ENCODE peak calls at places on chromosomes 5 and 9, in four cellular contexts. Y is K562, A is SK-N-SH, X is HepG2. I is an unnamed sample.
A peak's percentile ranks its signal among the peaks of the same experiment; 100 is the strongest.

GRCh38 chr5:179973391-179973790 is 65.7 kb upstream of the TBC1D9B start:
- DNase-seq in A (no peak), X (no peak), Y (no peak), I (no peak)

GRCh38 chr5:109560554-109560953 is 129.2 kb upstream of the MAN2A1 start:
- DNase-seq in X (no peak), A (no peak), Y (no peak), I (no peak)

GRCh38 chr5:1298067-1298551 is 3.2 kb upstream of the TERT start:
- DNase-seq in X (no peak), Y (no peak), A (no peak), I (no peak)

GRCh38 chr5:65742565-65743231 is 20.7 kb downstream of the NLN start:
- DNase-seq in X (peak; percentile 40), A (peak; percentile 51), Y (peak; percentile 57), I (no peak)

GRCh38 chr5:36374275-36374862 is 72.7 kb upstream of the RANBP3L start:
- DNase-seq in X (no peak), Y (no peak), A (no peak), I (no peak)

GRCh38 chr9:126637002-126637849 is 23.5 kb downstream of the LMX1B start:
- DNase-seq in X (no peak), A (no peak), Y (no peak), I (no peak)

GRCh38 chr5:93578813-93579560 is 2.0 kb downstream of the NR2F1-AS1 start:
- DNase-seq in A (peak; percentile 52), X (no peak), Y (no peak), I (no peak)

GRCh38 chr9:33498387-33498786 is 24.7 kb upstream of the NOL6 start:
- DNase-seq in X (no peak), Y (no peak), A (no peak), I (no peak)

GRCh38 chr9:129901922-129902321 is 66.7 kb downstream of the USP20 start:
- DNase-seq in X (no peak), Y (no peak), A (no peak), I (no peak)

GRCh38 chr5:170161069-170161468 is 55.4 kb downstream of the FOXI1 start:
- DNase-seq in A (no peak), X (no peak), Y (no peak), I (no peak)

GRCh38 chr9:17695482-17695881 is 116.6 kb downstream of the SH3GL2 start:
- DNase-seq in Y (no peak), A (no peak), X (no peak), I (no peak)

GRCh38 chr9:132670816-132671371 is 630 bp downstream of the GTF3C4 start:
- DNase-seq in Y (peak; percentile 45), X (no peak), A (peak; percentile 70), I (peak; percentile 41)

GRCh38 chr5:1011226-1011631 is 2.6 kb downstream of the NKD2 start:
- DNase-seq in Y (peak; percentile 66), X (peak; percentile 38), A (peak; percentile 78), I (peak; percentile 87)

GRCh38 chr5:113199122-113199905 is 222.7 kb downstream of the DCP2 start:
- DNase-seq in Y (no peak), A (no peak), X (no peak), I (no peak)

GRCh38 chr9:15299374-15299939 is 7.6 kb downstream of the TTC39B start:
- DNase-seq in X (no peak), Y (no peak), A (no peak), I (no peak)

GRCh38 chr9:114395768-114396167 is 8.0 kb upstream of the AKNA start:
- DNase-seq in X (no peak), A (no peak), Y (no peak), I (no peak)

GRCh38 chr9:114399381-114399780 is 11.6 kb upstream of the AKNA start:
- DNase-seq in X (no peak), Y (no peak), A (no peak), I (no peak)

GRCh38 chr9:114397848-114398605 is 10.2 kb upstream of the AKNA start:
- DNase-seq in X (peak; percentile 85), Y (peak; percentile 96), A (peak; percentile 99), I (peak; percentile 98)

GRCh38 chr9:114396558-114397218 is 8.9 kb upstream of the AKNA start:
- DNase-seq in X (peak; percentile 38), Y (peak; percentile 56), A (no peak), I (peak; percentile 50)

GRCh38 chr9:114397219-114397847 is 9.6 kb upstream of the AKNA start:
- DNase-seq in A (no peak), Y (no peak), X (no peak), I (peak; percentile 34)
- TF ChIP-seq FOXJ3 in A (no peak), Y (no peak), X (no peak), I (no peak)

GRCh38 chr5:132876020-132876759 is 2.7 kb downstream of the LEAP2 start:
- DNase-seq in X (no peak), Y (no peak), A (no peak), I (no peak)
- TF ChIP-seq FOXJ3 in X (no peak), Y (no peak), A (no peak), I (no peak)

DNA sequence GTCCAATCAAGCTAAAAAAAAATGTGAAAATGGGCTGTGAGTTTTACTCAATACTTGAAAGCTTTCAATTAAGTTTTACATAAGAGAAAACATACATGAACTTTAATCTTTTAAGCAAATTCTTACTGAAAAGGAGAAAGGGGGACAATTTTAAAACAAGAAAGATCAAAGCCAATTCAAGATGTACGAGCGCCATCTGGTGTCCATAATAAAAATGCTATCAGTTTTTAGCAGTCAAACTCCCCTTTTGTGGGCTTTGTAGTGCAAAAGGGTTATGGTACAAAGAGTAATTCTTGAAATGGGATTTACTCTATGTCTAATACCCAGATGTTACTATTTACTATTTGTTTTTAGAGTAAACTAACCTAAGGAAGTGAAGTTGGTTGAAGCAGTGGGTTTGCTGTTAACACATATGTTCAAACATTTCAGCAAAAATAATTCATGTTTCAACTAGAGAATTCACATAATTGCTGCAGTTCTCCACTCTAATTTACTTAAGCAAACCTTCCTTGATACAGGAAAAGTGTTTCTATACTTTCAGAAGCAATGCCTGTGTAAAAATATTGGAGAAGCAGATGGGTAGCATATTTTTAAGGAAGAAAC is 228.2 kb upstream of the TYRP1 start:
- DNase-seq in Y (peak; percentile 17), X (peak; percentile 6), A (peak; percentile 6), I (no peak)
- TF ChIP-seq FOXJ3 in Y (no peak), X (no peak), A (no peak), I (no peak)

DNA sequence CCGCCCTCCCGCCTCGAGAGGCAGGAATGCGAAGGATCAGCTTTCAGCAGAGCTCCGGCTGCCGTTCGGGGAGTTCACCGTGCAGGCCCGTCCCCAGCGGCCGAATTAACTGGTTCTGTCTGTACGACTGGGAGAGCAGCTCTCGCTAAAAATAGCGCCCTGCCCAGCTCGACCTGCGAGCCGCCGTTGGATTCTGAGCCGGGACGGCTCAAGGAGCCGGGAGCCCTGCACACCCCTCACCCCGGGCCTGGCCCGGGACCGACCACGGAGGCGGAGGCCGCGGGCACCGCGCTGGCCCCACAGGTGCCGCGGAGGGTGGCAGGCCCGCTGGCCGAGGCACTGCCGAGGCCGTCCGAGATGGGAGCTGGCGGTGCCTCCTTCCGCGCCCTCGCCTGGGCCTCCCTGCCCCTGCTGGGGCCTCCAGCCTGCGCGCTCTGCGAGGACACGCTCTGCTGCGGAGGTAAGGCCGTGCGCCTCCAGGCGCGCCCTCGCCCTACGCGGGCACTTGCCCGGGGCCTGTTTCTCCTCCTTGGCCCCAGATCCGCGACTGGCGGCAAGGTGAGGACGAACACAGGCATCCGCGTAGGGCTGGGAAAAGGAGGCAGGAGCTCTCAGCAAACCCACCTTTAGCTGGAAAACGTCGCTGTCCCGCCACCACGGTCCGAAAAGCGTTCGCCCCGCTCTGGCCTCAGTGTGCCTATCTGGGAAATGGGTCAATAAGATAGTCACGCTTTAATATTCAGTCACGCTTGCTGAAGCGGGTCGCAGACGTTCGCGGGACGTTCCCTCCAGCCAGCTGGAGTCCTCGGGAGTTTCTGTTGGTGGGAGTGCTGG is 53.0 kb upstream of the DAB2IP start:
- DNase-seq in X (no peak), A (no peak), Y (no peak), I (peak; percentile 93)
- TF ChIP-seq FOXJ3 in X (no peak), A (no peak), Y (no peak), I (no peak)

I was measured in WTC11.